ENCODE peak calls at places on chromosomes 16 and 17, in eight cellular contexts. One of them, this sample, is unnamed.

GRCh38 chr16:87384162-87384999 is 805 bp upstream of the FBXO31 start:
- DNase-seq in choroid plexus epithelial cell: no peak
- DNase-seq in lung: peak
- DNase-seq in tibial nerve: no peak
- DNase-seq in fibroblast of lung: no peak
- DNase-seq in WTC11: peak
- DNase-seq in neural crest cell: no peak
- DNase-seq in HFF-Myc: no peak
- DNase-seq in this sample: no peak

GRCh38 chr17:47603830-47604229 is 45.9 kb upstream of the KPNB1 start:
- DNase-seq in choroid plexus epithelial cell: peak
- DNase-seq in lung: no peak
- DNase-seq in tibial nerve: no peak
- DNase-seq in fibroblast of lung: no peak
- DNase-seq in WTC11: no peak
- DNase-seq in neural crest cell: no peak
- DNase-seq in HFF-Myc: no peak
- DNase-seq in this sample: no peak

GRCh38 chr17:71402661-71403141 is 718.1 kb upstream of the SOX9 start:
- DNase-seq in choroid plexus epithelial cell: no peak
- DNase-seq in lung: no peak
- DNase-seq in tibial nerve: no peak
- DNase-seq in fibroblast of lung: no peak
- DNase-seq in WTC11: no peak
- DNase-seq in neural crest cell: no peak
- DNase-seq in HFF-Myc: no peak
- DNase-seq in this sample: no peak

GRCh38 chr16:86355114-86355513 is 155.2 kb upstream of the FOXF1 start:
- DNase-seq in choroid plexus epithelial cell: no peak
- DNase-seq in lung: no peak
- DNase-seq in tibial nerve: no peak
- DNase-seq in fibroblast of lung: no peak
- DNase-seq in WTC11: no peak
- DNase-seq in neural crest cell: no peak
- DNase-seq in HFF-Myc: no peak
- DNase-seq in this sample: no peak

GRCh38 chr17:38403491-38403890 is 24.8 kb upstream of the ARHGAP23 start:
- DNase-seq in choroid plexus epithelial cell: peak
- DNase-seq in lung: no peak
- DNase-seq in tibial nerve: no peak
- DNase-seq in fibroblast of lung: peak
- DNase-seq in WTC11: no peak
- DNase-seq in neural crest cell: no peak
- DNase-seq in HFF-Myc: no peak
- DNase-seq in this sample: no peak

GRCh38 chr16:81533175-81533507 is 88.5 kb downstream of the CMIP start:
- DNase-seq in choroid plexus epithelial cell: no peak
- DNase-seq in lung: no peak
- DNase-seq in tibial nerve: no peak
- DNase-seq in fibroblast of lung: no peak
- DNase-seq in WTC11: no peak
- DNase-seq in neural crest cell: no peak
- DNase-seq in HFF-Myc: no peak
- DNase-seq in this sample: no peak

GRCh38 chr17:64081802-64082799 is 47.8 kb downstream of the ERN1 start:
- DNase-seq in choroid plexus epithelial cell: peak
- DNase-seq in lung: no peak
- DNase-seq in tibial nerve: no peak
- DNase-seq in fibroblast of lung: peak
- DNase-seq in WTC11: no peak
- DNase-seq in neural crest cell: no peak
- DNase-seq in HFF-Myc: peak
- DNase-seq in this sample: no peak

GRCh38 chr17:35761601-35762000 is 914 bp downstream of the C17orf50 start:
- DNase-seq in choroid plexus epithelial cell: no peak
- DNase-seq in lung: no peak
- DNase-seq in tibial nerve: no peak
- DNase-seq in fibroblast of lung: no peak
- DNase-seq in WTC11: no peak
- DNase-seq in neural crest cell: no peak
- DNase-seq in HFF-Myc: no peak
- DNase-seq in this sample: no peak

GRCh38 chr17:36641877-36642845 is 40.8 kb downstream of the MRM1 start:
- DNase-seq in choroid plexus epithelial cell: no peak
- DNase-seq in lung: no peak
- DNase-seq in tibial nerve: no peak
- DNase-seq in fibroblast of lung: no peak
- DNase-seq in WTC11: peak
- DNase-seq in neural crest cell: peak
- DNase-seq in HFF-Myc: no peak
- DNase-seq in this sample: no peak

GRCh38 chr16:59170065-59170712 is 436.1 kb upstream of the GOT2 start:
- DNase-seq in choroid plexus epithelial cell: no peak
- DNase-seq in lung: no peak
- DNase-seq in tibial nerve: no peak
- DNase-seq in fibroblast of lung: peak
- DNase-seq in WTC11: peak
- DNase-seq in neural crest cell: no peak
- DNase-seq in HFF-Myc: no peak
- DNase-seq in this sample: no peak

GRCh38 chr17:18374216-18374615 is 3.4 kb upstream of the EVPLL start:
- DNase-seq in choroid plexus epithelial cell: no peak
- DNase-seq in lung: no peak
- DNase-seq in tibial nerve: no peak
- DNase-seq in fibroblast of lung: no peak
- DNase-seq in WTC11: no peak
- DNase-seq in neural crest cell: no peak
- DNase-seq in HFF-Myc: no peak
- DNase-seq in this sample: no peak

GRCh38 chr17:18379246-18380146 is 1.9 kb downstream of the EVPLL start:
- DNase-seq in choroid plexus epithelial cell: no peak
- DNase-seq in lung: no peak
- DNase-seq in tibial nerve: no peak
- DNase-seq in fibroblast of lung: no peak
- DNase-seq in WTC11: no peak
- DNase-seq in neural crest cell: no peak
- DNase-seq in HFF-Myc: no peak
- DNase-seq in this sample: no peak

GRCh38 chr17:18380471-18381157 is 3.0 kb downstream of the EVPLL start:
- DNase-seq in choroid plexus epithelial cell: no peak
- DNase-seq in lung: no peak
- DNase-seq in tibial nerve: no peak
- DNase-seq in fibroblast of lung: no peak
- DNase-seq in WTC11: no peak
- DNase-seq in neural crest cell: no peak
- DNase-seq in HFF-Myc: no peak
- DNase-seq in this sample: no peak

GRCh38 chr17:18378205-18378505 is 577 bp downstream of the EVPLL start:
- DNase-seq in choroid plexus epithelial cell: no peak
- DNase-seq in lung: no peak
- DNase-seq in tibial nerve: no peak
- DNase-seq in fibroblast of lung: no peak
- DNase-seq in WTC11: no peak
- DNase-seq in neural crest cell: no peak
- DNase-seq in HFF-Myc: no peak
- DNase-seq in this sample: no peak

DNA sequence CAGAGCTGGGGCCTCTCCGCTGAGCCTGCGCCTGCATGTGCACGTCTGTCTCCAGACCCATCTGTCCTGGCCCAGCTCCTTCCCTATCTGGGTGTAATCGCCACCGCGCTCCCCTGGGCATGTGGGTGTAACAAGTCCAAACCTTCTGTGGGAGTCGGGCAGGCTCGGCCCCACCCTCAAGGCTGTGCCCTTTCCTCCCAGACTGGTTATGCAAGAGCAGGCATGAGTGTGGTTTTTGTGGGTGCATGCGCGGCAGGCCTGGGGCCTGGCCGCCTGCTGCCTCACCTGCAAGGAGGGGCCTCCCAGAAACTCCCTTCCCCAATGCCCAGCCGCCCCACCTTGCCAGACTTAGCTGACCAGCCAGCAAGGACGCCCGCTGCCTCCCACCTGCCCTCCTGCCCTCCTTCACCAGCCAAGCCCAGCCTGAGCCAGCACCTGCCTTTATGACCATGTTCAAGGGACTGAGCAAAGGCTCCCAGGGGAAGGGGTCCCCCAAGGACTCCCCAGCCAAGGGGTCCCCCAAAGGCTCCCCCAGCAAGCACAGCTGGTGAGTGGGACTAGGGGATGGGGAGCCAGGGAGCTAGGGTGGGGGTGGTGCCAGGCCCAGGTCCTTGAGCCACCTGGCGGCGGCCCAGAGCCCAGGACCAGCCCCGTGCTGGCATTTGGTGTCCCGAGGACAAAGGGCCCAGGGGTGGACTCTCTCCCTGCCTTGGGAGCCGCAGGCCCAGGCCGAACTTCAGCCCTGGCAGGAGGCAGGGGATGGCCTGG is at the start of gene EVPLL:
- DNase-seq in choroid plexus epithelial cell: no peak
- DNase-seq in lung: peak
- DNase-seq in tibial nerve: peak
- DNase-seq in fibroblast of lung: no peak
- DNase-seq in WTC11: no peak
- DNase-seq in neural crest cell: no peak
- DNase-seq in HFF-Myc: no peak
- DNase-seq in this sample: no peak
- TF ChIP-seq CTCF in choroid plexus epithelial cell: peak
- TF ChIP-seq CTCF in lung: no peak
- TF ChIP-seq CTCF in tibial nerve: no peak
- TF ChIP-seq CTCF in fibroblast of lung: no peak
- TF ChIP-seq CTCF in WTC11: no peak
- TF ChIP-seq CTCF in neural crest cell: no peak
- TF ChIP-seq CTCF in HFF-Myc: no peak
- TF ChIP-seq CTCF in this sample: no peak

GRCh38 chr17:82246365-82247174 is 17.7 kb downstream of the SLC16A3 start:
- DNase-seq in choroid plexus epithelial cell: peak
- DNase-seq in lung: no peak
- DNase-seq in tibial nerve: no peak
- DNase-seq in fibroblast of lung: peak
- DNase-seq in WTC11: no peak
- DNase-seq in neural crest cell: no peak
- DNase-seq in HFF-Myc: no peak
- DNase-seq in this sample: no peak
- TF ChIP-seq CTCF in choroid plexus epithelial cell: no peak
- TF ChIP-seq CTCF in lung: no peak
- TF ChIP-seq CTCF in tibial nerve: no peak
- TF ChIP-seq CTCF in fibroblast of lung: no peak
- TF ChIP-seq CTCF in WTC11: no peak
- TF ChIP-seq CTCF in neural crest cell: no peak
- TF ChIP-seq CTCF in HFF-Myc: no peak
- TF ChIP-seq CTCF in this sample: no peak

GRCh38 chr16:11233727-11234376 is 22.2 kb downstream of the SOCS1 start:
- DNase-seq in choroid plexus epithelial cell: no peak
- DNase-seq in lung: no peak
- DNase-seq in tibial nerve: no peak
- DNase-seq in fibroblast of lung: no peak
- DNase-seq in WTC11: peak
- DNase-seq in neural crest cell: no peak
- DNase-seq in HFF-Myc: no peak
- DNase-seq in this sample: no peak
- TF ChIP-seq CTCF in choroid plexus epithelial cell: no peak
- TF ChIP-seq CTCF in lung: no peak
- TF ChIP-seq CTCF in tibial nerve: no peak
- TF ChIP-seq CTCF in fibroblast of lung: no peak
- TF ChIP-seq CTCF in WTC11: no peak
- TF ChIP-seq CTCF in neural crest cell: no peak
- TF ChIP-seq CTCF in HFF-Myc: no peak
- TF ChIP-seq CTCF in this sample: no peak

GRCh38 chr16:51048544-51048943 is 102.5 kb downstream of the SALL1 start:
- DNase-seq in choroid plexus epithelial cell: peak
- DNase-seq in lung: no peak
- DNase-seq in tibial nerve: no peak
- DNase-seq in fibroblast of lung: no peak
- DNase-seq in WTC11: no peak
- DNase-seq in neural crest cell: no peak
- DNase-seq in HFF-Myc: no peak
- DNase-seq in this sample: no peak

GRCh38 chr16:51050379-51050710 is 100.7 kb downstream of the SALL1 start:
- DNase-seq in choroid plexus epithelial cell: no peak
- DNase-seq in lung: no peak
- DNase-seq in tibial nerve: no peak
- DNase-seq in fibroblast of lung: no peak
- DNase-seq in WTC11: no peak
- DNase-seq in neural crest cell: no peak
- DNase-seq in HFF-Myc: no peak
- DNase-seq in this sample: no peak

GRCh38 chr16:51051671-51052070 is 99.4 kb downstream of the SALL1 start:
- DNase-seq in choroid plexus epithelial cell: no peak
- DNase-seq in lung: no peak
- DNase-seq in tibial nerve: no peak
- DNase-seq in fibroblast of lung: no peak
- DNase-seq in WTC11: no peak
- DNase-seq in neural crest cell: no peak
- DNase-seq in HFF-Myc: no peak
- DNase-seq in this sample: no peak

GRCh38 chr16:51049678-51050378 is 101.2 kb downstream of the SALL1 start:
- DNase-seq in choroid plexus epithelial cell: no peak
- DNase-seq in lung: no peak
- DNase-seq in tibial nerve: no peak
- DNase-seq in fibroblast of lung: no peak
- DNase-seq in WTC11: no peak
- DNase-seq in neural crest cell: no peak
- DNase-seq in HFF-Myc: no peak
- DNase-seq in this sample: no peak

DNA sequence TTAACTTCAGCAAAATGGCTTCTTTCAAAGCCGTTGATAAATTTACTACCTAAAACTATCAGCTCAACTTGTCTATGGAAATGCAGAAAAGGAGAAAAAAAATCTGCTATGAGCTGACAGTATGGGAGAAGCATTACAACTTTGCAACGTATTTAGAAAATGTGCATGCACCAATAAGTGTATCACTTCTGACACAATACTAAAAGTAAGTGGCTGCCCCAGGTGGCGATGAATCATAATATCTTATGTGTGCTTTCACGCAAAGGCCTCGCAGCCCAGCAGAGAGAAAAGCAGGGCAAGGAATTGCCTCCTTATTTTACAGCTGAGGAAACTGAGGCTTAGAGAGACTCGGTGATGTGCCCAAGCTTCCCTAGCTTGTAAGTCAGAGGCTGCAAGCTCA is 101.8 kb downstream of the SALL1 start:
- DNase-seq in choroid plexus epithelial cell: no peak
- DNase-seq in lung: no peak
- DNase-seq in tibial nerve: no peak
- DNase-seq in fibroblast of lung: no peak
- DNase-seq in WTC11: no peak
- DNase-seq in neural crest cell: no peak
- DNase-seq in HFF-Myc: no peak
- DNase-seq in this sample: no peak
- TF ChIP-seq CTCF in choroid plexus epithelial cell: no peak
- TF ChIP-seq CTCF in lung: no peak
- TF ChIP-seq CTCF in tibial nerve: no peak
- TF ChIP-seq CTCF in fibroblast of lung: no peak
- TF ChIP-seq CTCF in WTC11: no peak
- TF ChIP-seq CTCF in neural crest cell: no peak
- TF ChIP-seq CTCF in HFF-Myc: no peak
- TF ChIP-seq CTCF in this sample: no peak

GRCh38 chr17:11240041-11240801 is 792 bp upstream of the SHISA6 start:
- DNase-seq in choroid plexus epithelial cell: no peak
- DNase-seq in lung: no peak
- DNase-seq in tibial nerve: peak
- DNase-seq in fibroblast of lung: no peak
- DNase-seq in WTC11: peak
- DNase-seq in neural crest cell: peak
- DNase-seq in HFF-Myc: no peak
- DNase-seq in this sample: no peak
- TF ChIP-seq CTCF in choroid plexus epithelial cell: no peak
- TF ChIP-seq CTCF in lung: no peak
- TF ChIP-seq CTCF in tibial nerve: peak
- TF ChIP-seq CTCF in fibroblast of lung: no peak
- TF ChIP-seq CTCF in WTC11: no peak
- TF ChIP-seq CTCF in neural crest cell: peak
- TF ChIP-seq CTCF in HFF-Myc: no peak
- TF ChIP-seq CTCF in this sample: no peak

This sample was measured in GM10248.